ENCODE peak calls at places on chromosome 14, in ten cellular contexts. X, V, W, U, Y, F, C, O, A and T are unnamed samples.

GRCh38 chr14:76456200-76456599 is 80.3 kb downstream of the ESRRB start:
- DNase-seq in U (no peak), O (peak), F (peak), X (no peak), V (no peak), Y (peak), W (peak), A (no peak), C (peak), T (no peak)

GRCh38 chr14:77804592-77804991 is 4.7 kb downstream of the ADCK1 start:
- DNase-seq in V (no peak), O (peak), X (no peak), U (no peak), C (peak), W (peak), Y (peak), F (peak), A (no peak), T (no peak)

GRCh38 chr14:49888293-49888692 is 4.6 kb upstream of the ARF6 start:
- DNase-seq in A (no peak), V (no peak), X (no peak), O (no peak), W (no peak), U (no peak), C (no peak), Y (no peak), F (no peak), T (no peak)

GRCh38 chr14:77339407-77339806 is 18.6 kb downstream of the GSTZ1 start:
- DNase-seq in A (no peak), V (no peak), F (no peak), W (peak), U (no peak), O (peak), X (no peak), C (no peak), Y (no peak), T (no peak)

GRCh38 chr14:90677484-90678045 is 138.7 kb downstream of the TTC7B start:
- DNase-seq in F (no peak), W (peak), O (peak), X (no peak), C (no peak), A (no peak), Y (no peak), V (no peak), U (no peak), T (no peak)

GRCh38 chr14:35866595-35867279 is 40.6 kb downstream of the BRMS1L start:
- DNase-seq in Y (no peak), C (no peak), W (no peak), F (no peak), A (no peak), V (no peak), X (no peak), U (no peak), O (no peak), T (no peak)

GRCh38 chr14:105702275-105702817 is 176.0 kb downstream of the TMEM121 start:
- DNase-seq in V (no peak), A (no peak), X (no peak), W (no peak), Y (no peak), U (no peak), O (no peak), F (no peak), C (no peak), T (no peak)

GRCh38 chr14:77485901-77486678 is 12.5 kb downstream of the ISM2 start:
- DNase-seq in O (peak), C (no peak), A (no peak), F (no peak), W (peak), U (no peak), V (no peak), X (no peak), Y (no peak), T (no peak)

GRCh38 chr14:104936361-104937155 is 11.9 kb downstream of the PLD4 start:
- DNase-seq in F (no peak), X (no peak), A (peak), Y (peak), O (no peak), W (no peak), V (no peak), C (no peak), U (no peak), T (no peak)

GRCh38 chr14:98498019-98498885 is 773.7 kb downstream of the BCL11B start:
- DNase-seq in V (no peak), O (no peak), A (no peak), Y (no peak), W (no peak), U (no peak), X (no peak), F (no peak), C (no peak), T (no peak)

GRCh38 chr14:76937181-76938091 is 91.1 kb downstream of the IRF2BPL start:
- DNase-seq in O (peak), W (peak), X (no peak), C (peak), V (no peak), F (no peak), A (peak), U (no peak), Y (no peak), T (no peak)

GRCh38 chr14:68703093-68703492 is 89.8 kb downstream of the ZFP36L1 start:
- DNase-seq in O (peak), Y (no peak), A (no peak), V (no peak), U (peak), X (no peak), F (peak), C (no peak), W (peak), T (no peak)

GRCh38 chr14:33377596-33378390 is 439.1 kb downstream of the NPAS3 start:
- DNase-seq in W (no peak), V (no peak), C (no peak), F (no peak), U (no peak), A (no peak), X (no peak), O (no peak), Y (no peak), T (no peak)

GRCh38 chr14:79581912-79582576 is 629.3 kb downstream of the DIO2 start:
- DNase-seq in W (peak), X (no peak), A (no peak), F (peak), V (no peak), Y (no peak), C (no peak), O (peak), U (no peak), T (no peak)

GRCh38 chr14:104968153-104968527 is 10.0 kb downstream of the AHNAK2 start:
- DNase-seq in W (peak), V (no peak), X (no peak), C (no peak), A (peak), U (no peak), Y (peak), O (peak), F (peak), T (no peak)

GRCh38 chr14:37974421-37974820 is 233.3 kb upstream of the SSTR1 start:
- DNase-seq in W (peak), U (no peak), C (no peak), O (peak), Y (no peak), X (no peak), A (no peak), V (no peak), F (no peak), T (no peak)

GRCh38 chr14:66009104-66009503 is 477.1 kb upstream of the CCDC196 start:
- DNase-seq in X (no peak), A (no peak), F (no peak), Y (no peak), U (no peak), C (no peak), O (peak), W (peak), V (no peak), T (no peak)

GRCh38 chr14:26593377-26593776 is 4.5 kb downstream of the NOVA1 start:
- DNase-seq in C (no peak), U (no peak), A (no peak), V (no peak), O (no peak), X (no peak), F (no peak), Y (no peak), W (no peak), T (no peak)

GRCh38 chr14:104970231-104971068 is 7.7 kb downstream of the AHNAK2 start:
- DNase-seq in X (no peak), W (peak), C (no peak), A (peak), V (no peak), U (no peak), F (peak), O (peak), Y (no peak), T (no peak)

GRCh38 chr14:102922490-102923200 is at the start of gene AMN:
- DNase-seq in W (no peak), A (no peak), O (no peak), Y (peak), X (no peak), C (no peak), U (no peak), V (no peak), F (peak), T (no peak)

GRCh38 chr14:92486881-92487280 is 26.7 kb upstream of the RIN3 start:
- DNase-seq in A (no peak), F (no peak), U (no peak), V (no peak), X (no peak), Y (no peak), O (no peak), C (no peak), W (no peak), T (no peak)

GRCh38 chr14:70955543-70956480 is 48.6 kb downstream of the PCNX1 start:
- DNase-seq in X (no peak), F (peak), O (peak), W (peak), U (peak), C (peak), V (no peak), Y (no peak), A (no peak), T (no peak)

GRCh38 chr14:56173360-56173922 is 55.2 kb downstream of the PELI2 start:
- DNase-seq in A (no peak), X (no peak), U (no peak), C (no peak), V (no peak), W (no peak), O (no peak), Y (no peak), F (no peak), T (no peak)

GRCh38 chr14:28656704-28657255 is 109.8 kb upstream of the FOXG1 start:
- DNase-seq in X (no peak), W (peak), C (peak), V (no peak), Y (no peak), F (no peak), O (no peak), U (no peak), A (no peak), T (no peak)

GRCh38 chr14:94089479-94089878 is 8.4 kb downstream of the IFI27L1 start:
- DNase-seq in F (no peak), V (no peak), Y (no peak), W (peak), O (peak), A (no peak), C (no peak), X (no peak), U (no peak), T (no peak)

GRCh38 chr14:97924922-97925613 is 1127.9 kb downstream of the VRK1 start:
- DNase-seq in X (no peak), A (no peak), O (no peak), U (no peak), Y (no peak), W (no peak), C (no peak), F (no peak), V (no peak), T (no peak)

GRCh38 chr14:23661542-23661941 is 25.4 kb downstream of the DHRS2 start:
- DNase-seq in O (no peak), F (no peak), A (no peak), W (no peak), V (no peak), Y (no peak), X (no peak), C (no peak), U (no peak), T (no peak)

GRCh38 chr14:91482278-91483023 is 27.7 kb downstream of the PPP4R3A start:
- DNase-seq in X (no peak), F (no peak), A (no peak), W (peak), C (no peak), V (no peak), Y (no peak), U (no peak), O (peak), T (no peak)

GRCh38 chr14:53055003-53055402 is 98.1 kb downstream of the DDHD1 start:
- DNase-seq in U (no peak), X (no peak), C (peak), F (no peak), Y (no peak), A (no peak), V (no peak), W (peak), O (peak), T (peak)

GRCh38 chr14:36515896-36516718 is 3.9 kb downstream of the NKX2-1 start:
- DNase-seq in X (no peak), A (no peak), Y (no peak), C (no peak), W (no peak), U (no peak), O (no peak), V (no peak), F (no peak), T (no peak)

GRCh38 chr14:64060199-64060545 is 207.4 kb downstream of the SYNE2 start:
- DNase-seq in U (no peak), V (no peak), X (no peak), Y (no peak), A (no peak), W (no peak), O (no peak), C (no peak), F (no peak), T (no peak)

GRCh38 chr14:50854521-50854920 is 17.3 kb upstream of the ABHD12B start:
- DNase-seq in O (no peak), W (no peak), F (no peak), V (no peak), U (no peak), A (no peak), Y (no peak), C (no peak), X (no peak), T (no peak)

GRCh38 chr14:103519837-103520212 is 2.8 kb downstream of the CKB start:
- DNase-seq in F (no peak), C (no peak), Y (no peak), U (no peak), X (no peak), O (no peak), A (peak), V (no peak), W (no peak), T (no peak)

GRCh38 chr14:76382495-76382832 is 6.5 kb downstream of the ESRRB start:
- DNase-seq in U (no peak), W (no peak), Y (no peak), C (no peak), O (no peak), F (no peak), X (no peak), A (no peak), V (no peak), T (no peak)

GRCh38 chr14:96956464-96957239 is 159.5 kb downstream of the VRK1 start:
- DNase-seq in X (no peak), Y (no peak), U (no peak), C (no peak), O (no peak), F (no peak), W (no peak), A (no peak), V (no peak), T (no peak)

GRCh38 chr14:99425272-99425681 is 55.4 kb downstream of the SETD3 start:
- DNase-seq in Y (no peak), V (no peak), O (no peak), F (no peak), X (no peak), A (no peak), W (no peak), C (peak), U (no peak), T (no peak)

GRCh38 chr14:78286210-78286609 is 116.0 kb downstream of the NRXN3 start:
- DNase-seq in F (no peak), V (no peak), X (no peak), A (no peak), C (no peak), W (no peak), Y (no peak), O (no peak), U (no peak), T (no peak)

GRCh38 chr14:96275182-96276112 is 19.4 kb downstream of the BDKRB1 start:
- DNase-seq in A (peak), U (peak), X (peak), Y (peak), F (peak), V (peak), O (peak), W (peak), C (peak), T (peak)

GRCh38 chr14:96205994-96206392 is 1.4 kb downstream of the BDKRB2 start:
- DNase-seq in W (no peak), Y (no peak), U (no peak), V (no peak), F (no peak), A (no peak), C (no peak), X (no peak), O (no peak), T (no peak)

GRCh38 chr14:70282666-70283065 is 76.8 kb downstream of the COX16 start:
- DNase-seq in C (peak), W (no peak), X (no peak), V (no peak), Y (no peak), O (no peak), U (no peak), A (no peak), F (no peak), T (no peak)